ENCODE peak calls at places on chromosomes 2 and 18, in five cellular contexts. E, Q, A, X and I are unnamed samples.

GRCh38 chr2:137802038-137802437 is 162.2 kb upstream of the HNMT start:
- DNase-seq in E (no peak), Q (no peak), A (no peak), X (no peak), I (no peak)

GRCh38 chr2:113876503-113877387 is 13.1 kb upstream of the ACTR3 start:
- DNase-seq in E (no peak), Q (no peak), A (no peak), X (no peak), I (no peak)

GRCh38 chr2:106956879-106957278 is 70.9 kb upstream of the ST6GAL2 start:
- DNase-seq in E (peak; percentile 10), Q (no peak), A (no peak), X (peak; percentile 97), I (no peak)

GRCh38 chr2:177393381-177393780 is 808 bp downstream of the AGPS start:
- DNase-seq in E (no peak), Q (no peak), A (no peak), X (no peak), I (no peak)

GRCh38 chr2:172877826-172878225 is 142.2 kb downstream of the RAPGEF4 start:
- DNase-seq in E (no peak), Q (no peak), A (no peak), X (no peak), I (no peak)

GRCh38 chr2:176999331-176999730 is 213.3 kb upstream of the HNRNPA3 start:
- DNase-seq in E (no peak), Q (no peak), A (no peak), X (peak; percentile 50), I (no peak)

GRCh38 chr2:121529439-121530209 is 1.1 kb upstream of the RNU4ATAC start:
- DNase-seq in E (peak; percentile 60), Q (peak; percentile 71), A (peak; percentile 81), X (no peak), I (peak; percentile 88)

GRCh38 chr2:241911551-241911950 is 42.0 kb downstream of the RTP5 start:
- DNase-seq in E (no peak), Q (no peak), A (no peak), X (no peak), I (no peak)

GRCh38 chr2:105256431-105257047 is 15.0 kb downstream of the GPR45 start:
- DNase-seq in E (no peak), Q (no peak), A (no peak), X (no peak), I (no peak)

GRCh38 chr2:20454036-20454981 is 7.4 kb downstream of the RHOB start:
- DNase-seq in E (no peak), Q (no peak), A (no peak), X (no peak), I (no peak)

GRCh38 chr2:205682239-205683021 is at the start of gene NRP2:
- DNase-seq in E (peak; percentile 53), Q (peak; percentile 83), A (peak; percentile 88), X (no peak), I (peak; percentile 68)

GRCh38 chr18:36153771-36154170 is 24.1 kb downstream of the ELP2 start:
- DNase-seq in E (no peak), Q (no peak), A (no peak), X (no peak), I (no peak)

GRCh38 chr2:18491577-18491976 is 68.9 kb downstream of the RDH14 start:
- DNase-seq in E (no peak), Q (no peak), A (no peak), X (no peak), I (no peak)

GRCh38 chr18:39191931-39192330 is 1626.3 kb upstream of the CELF4 start:
- DNase-seq in E (no peak), Q (no peak), A (no peak), X (no peak), I (no peak)

GRCh38 chr2:96408631-96409542 is 73.3 kb downstream of the NCAPH start:
- DNase-seq in E (no peak), Q (peak; percentile 83), A (peak; percentile 68), X (no peak), I (peak; percentile 51)

GRCh38 chr18:67600181-67600631 is 83.7 kb upstream of the DSEL start:
- DNase-seq in E (peak; percentile 5), Q (no peak), A (no peak), X (peak; percentile 97), I (no peak)

GRCh38 chr2:14517731-14518130 is 114.8 kb upstream of the LRATD1 start:
- DNase-seq in E (no peak), Q (no peak), A (no peak), X (no peak), I (no peak)

GRCh38 chr2:102256281-102256680 is 55.1 kb upstream of the IL1RL1 start:
- DNase-seq in E (no peak), Q (no peak), A (peak; percentile 41), X (no peak), I (no peak)

GRCh38 chr2:183665403-183665802 is 541.2 kb downstream of the NUP35 start:
- DNase-seq in E (no peak), Q (no peak), A (no peak), X (no peak), I (no peak)

GRCh38 chr18:71729611-71730010 is 814.5 kb downstream of the CBLN2 start:
- DNase-seq in E (no peak), Q (no peak), A (no peak), X (no peak), I (no peak)

GRCh38 chr2:11337909-11338308 is 6.5 kb downstream of the ROCK2 start:
- DNase-seq in E (no peak), Q (no peak), A (no peak), X (no peak), I (no peak)

GRCh38 chr2:109069430-109070194 is 59.4 kb upstream of the SH3RF3 start:
- DNase-seq in E (no peak), Q (no peak), A (no peak), X (no peak), I (no peak)

GRCh38 chr18:35933982-35934381 is 38.5 kb upstream of the RMP24 start:
- DNase-seq in E (no peak), Q (no peak), A (peak; percentile 43), X (no peak), I (peak; percentile 2)

GRCh38 chr2:147463881-147464520 is 380.8 kb upstream of the ACVR2A start:
- DNase-seq in E (no peak), Q (no peak), A (peak; percentile 57), X (no peak), I (peak; percentile 53)

GRCh38 chr2:226791056-226791486 is 8.5 kb downstream of the IRS1 start:
- DNase-seq in E (no peak), Q (peak; percentile 66), A (peak; percentile 74), X (no peak), I (peak; percentile 73)

GRCh38 chr18:2681993-2682603 is 26.6 kb downstream of the SMCHD1 start:
- DNase-seq in E (no peak), Q (no peak), A (no peak), X (no peak), I (no peak)

GRCh38 chr2:150088538-150088937 is 398.9 kb downstream of the RND3 start:
- DNase-seq in E (no peak), Q (no peak), A (no peak), X (no peak), I (no peak)

GRCh38 chr2:64422466-64422865 is 31.5 kb upstream of the LGALSL start:
- DNase-seq in E (no peak), Q (no peak), A (no peak), X (no peak), I (no peak)

GRCh38 chr2:40458271-40458794 is 6.4 kb upstream of the SLC8A1 start:
- DNase-seq in E (no peak), Q (no peak), A (no peak), X (no peak), I (no peak)

GRCh38 chr2:46188041-46188715 is 109.0 kb upstream of the EPAS1 start:
- DNase-seq in E (no peak), Q (no peak), A (no peak), X (no peak), I (no peak)

GRCh38 chr2:106030287-106031268 is 163.5 kb downstream of the UXS1 start:
- DNase-seq in E (no peak), Q (no peak), A (no peak), X (no peak), I (no peak)

GRCh38 chr2:113084249-113085000 is 16.7 kb downstream of the IL1F10 start:
- DNase-seq in E (no peak), Q (no peak), A (peak; percentile 20), X (no peak), I (peak; percentile 2)

GRCh38 chr2:58923869-58924268 is 682.7 kb upstream of the FANCL start:
- DNase-seq in E (peak; percentile 3), Q (no peak), A (no peak), X (no peak), I (no peak)